ENCODE peak calls at places on chromosomes 7 and 10, in seven cellular contexts. Z is astrocyte of the spinal cord; S is OCI-M1; P is effector memory CD8-positive, alpha-beta T cell; E is T-helper 1 cell; A is nephron progenitor cell; O is cerebellar cortex. D is an unnamed sample.

GRCh38 chr10:60646966-60647796 is 131.1 kb upstream of the CDK1 start:
- DNase-seq in Z (peak), S (peak), P (peak), E (no peak), A (peak), O (peak), D (no peak)

GRCh38 chr10:112680586-112680985 is 233.6 kb downstream of the VTI1A start:
- DNase-seq in Z (no peak), S (no peak), P (no peak), E (no peak), A (no peak), O (no peak), D (no peak)

GRCh38 chr7:22853674-22854157 is 31.1 kb upstream of the TOMM7 start:
- DNase-seq in Z (no peak), S (peak), P (peak), E (no peak), A (no peak), O (peak), D (peak)

GRCh38 chr10:125157473-125157865 is 2.9 kb downstream of the CTBP2 start:
- DNase-seq in Z (peak), S (peak), P (no peak), E (no peak), A (no peak), O (no peak), D (no peak)

GRCh38 chr7:81715984-81716588 is 53.8 kb downstream of the HGF start:
- DNase-seq in Z (peak), S (peak), P (no peak), E (no peak), A (no peak), O (no peak), D (no peak)

GRCh38 chr10:75332081-75332480 is 69.5 kb downstream of the ZNF503 start:
- DNase-seq in Z (no peak), S (no peak), P (no peak), E (no peak), A (no peak), O (no peak), D (no peak)

GRCh38 chr7:78264105-78264504 is 465.5 kb downstream of the PHTF2 start:
- DNase-seq in Z (no peak), S (peak), P (no peak), E (no peak), A (no peak), O (no peak), D (no peak)

GRCh38 chr10:58767652-58768051 is 255.0 kb downstream of the BICC1 start:
- DNase-seq in Z (no peak), S (no peak), P (no peak), E (no peak), A (no peak), O (no peak), D (no peak)

GRCh38 chr10:43120948-43121290 is 17.3 kb upstream of the CSGALNACT2 start:
- DNase-seq in Z (no peak), S (peak), P (peak), E (no peak), A (no peak), O (no peak), D (no peak)

GRCh38 chr7:76142861-76143260 is 58.8 kb upstream of the SRRM3 start:
- DNase-seq in Z (no peak), S (no peak), P (no peak), E (no peak), A (no peak), O (no peak), D (no peak)

GRCh38 chr7:127667751-127668530 is 15.9 kb downstream of the SND1 start:
- DNase-seq in Z (peak), S (peak), P (no peak), E (no peak), A (no peak), O (no peak), D (no peak)

GRCh38 chr10:15391491-15391890 is 20.4 kb upstream of the FAM171A1 start:
- DNase-seq in Z (no peak), S (no peak), P (no peak), E (no peak), A (no peak), O (no peak), D (no peak)

GRCh38 chr10:133453516-133454203 is at the start of gene SCART1:
- DNase-seq in Z (no peak), S (no peak), P (peak), E (no peak), A (no peak), O (no peak), D (no peak)

GRCh38 chr7:138352570-138353461 is 107.2 kb upstream of the TRIM24 start:
- DNase-seq in Z (no peak), S (peak), P (no peak), E (no peak), A (no peak), O (no peak), D (no peak)

GRCh38 chr10:85600744-85601081 is 765.9 kb downstream of the GRID1 start:
- DNase-seq in Z (no peak), S (no peak), P (no peak), E (no peak), A (no peak), O (no peak), D (no peak)

GRCh38 chr10:69716711-69717560 is 84.8 kb upstream of the COL13A1 start:
- DNase-seq in Z (peak), S (peak), P (peak), E (no peak), A (peak), O (peak), D (peak)

GRCh38 chr10:91614254-91614624 is 18.6 kb downstream of the PPP1R3C start:
- DNase-seq in Z (peak), S (no peak), P (no peak), E (no peak), A (no peak), O (no peak), D (no peak)

GRCh38 chr7:158353606-158354570 is 233.7 kb downstream of the PTPRN2 start:
- DNase-seq in Z (no peak), S (peak), P (no peak), E (no peak), A (peak), O (peak), D (no peak)

GRCh38 chr10:132514841-132515521 is 22.6 kb upstream of the INPP5A start:
- DNase-seq in Z (no peak), S (no peak), P (no peak), E (no peak), A (no peak), O (no peak), D (no peak)

GRCh38 chr10:3782099-3782455 is 2.9 kb downstream of the KLF6 start:
- DNase-seq in Z (no peak), S (no peak), P (peak), E (no peak), A (no peak), O (peak), D (peak)

GRCh38 chr7:85019778-85020177 is 167.1 kb downstream of the SEMA3D start:
- DNase-seq in Z (no peak), S (no peak), P (no peak), E (no peak), A (no peak), O (no peak), D (no peak)

GRCh38 chr7:19470031-19470430 is 238.8 kb downstream of the POLR1F start:
- DNase-seq in Z (no peak), S (no peak), P (no peak), E (no peak), A (no peak), O (no peak), D (no peak)

GRCh38 chr10:110967645-110968044 is 48.2 kb downstream of the SHOC2 start:
- DNase-seq in Z (no peak), S (no peak), P (no peak), E (no peak), A (no peak), O (no peak), D (no peak)

GRCh38 chr7:42237162-42237821 is at the start of gene GLI3:
- DNase-seq in Z (peak), S (peak), P (no peak), E (no peak), A (peak), O (no peak), D (no peak)

GRCh38 chr10:132920101-132920925 is 22.1 kb downstream of the CFAP46 start:
- DNase-seq in Z (no peak), S (no peak), P (no peak), E (no peak), A (no peak), O (no peak), D (peak)

GRCh38 chr7:147771344-147771743 is 819.2 kb upstream of the C7orf33 start:
- DNase-seq in Z (no peak), S (peak), P (no peak), E (no peak), A (no peak), O (no peak), D (no peak)

GRCh38 chr7:67791918-67792317 is 795.3 kb downstream of the TYW1 start:
- DNase-seq in Z (no peak), S (no peak), P (no peak), E (no peak), A (no peak), O (no peak), D (no peak)

GRCh38 chr7:69211739-69212138 is 386.5 kb upstream of the AUTS2 start:
- DNase-seq in Z (no peak), S (no peak), P (no peak), E (no peak), A (no peak), O (no peak), D (no peak)

GRCh38 chr10:96255569-96256335 is 15.6 kb downstream of the BLNK start:
- DNase-seq in Z (no peak), S (no peak), P (no peak), E (no peak), A (no peak), O (no peak), D (no peak)

GRCh38 chr10:72455889-72456588 is 101.3 kb upstream of the DNAJB12 start:
- DNase-seq in Z (no peak), S (peak), P (no peak), E (no peak), A (no peak), O (peak), D (no peak)

GRCh38 chr7:12670759-12671545 is 16.5 kb upstream of the ARL4A start:
- DNase-seq in Z (no peak), S (peak), P (no peak), E (no peak), A (no peak), O (no peak), D (no peak)

GRCh38 chr7:24936121-24936824 is 43.7 kb downstream of the OSBPL3 start:
- DNase-seq in Z (peak), S (peak), P (no peak), E (no peak), A (no peak), O (no peak), D (no peak)

GRCh38 chr10:110368002-110368401 is 63.3 kb upstream of the SMNDC1 start:
- DNase-seq in Z (peak), S (peak), P (no peak), E (no peak), A (no peak), O (no peak), D (no peak)

GRCh38 chr7:33111614-33112013 is 2.4 kb upstream of the RP9 start:
- DNase-seq in Z (no peak), S (no peak), P (no peak), E (no peak), A (no peak), O (no peak), D (no peak)

GRCh38 chr10:117626228-117626627 is 83.7 kb downstream of the EMX2 start:
- DNase-seq in Z (no peak), S (no peak), P (no peak), E (no peak), A (no peak), O (no peak), D (no peak)

GRCh38 chr7:138755831-138756590 is 41.8 kb upstream of the TMEM213 start:
- DNase-seq in Z (peak), S (no peak), P (no peak), E (no peak), A (no peak), O (no peak), D (no peak)

GRCh38 chr10:119391430-119392313 is 150.8 kb downstream of the RGS10 start:
- DNase-seq in Z (no peak), S (no peak), P (no peak), E (no peak), A (no peak), O (no peak), D (no peak)

GRCh38 chr10:74460812-74461211 is 309.8 kb downstream of the ADK start:
- DNase-seq in Z (peak), S (no peak), P (no peak), E (no peak), A (no peak), O (peak), D (no peak)

D was measured in CD8-positive, alpha-beta memory T cell.